ENCODE peak calls at places on chromosomes 1 and 21, in nine cellular contexts. One of them, this sample, is unnamed.

GRCh38 chr1:8020032-8020431 is 6.1 kb downstream of the ERRFI1 start:
- DNase-seq in mammary epithelial cell: peak
- DNase-seq in lower lobe of right lung: no peak
- DNase-seq in CD4-positive, alpha-beta T cell: no peak
- DNase-seq in H9: no peak
- DNase-seq in WTC11: no peak
- DNase-seq in stomach: no peak
- DNase-seq in cardiac fibroblast: peak
- DNase-seq in endothelial cell: no peak
- DNase-seq in this sample: no peak

GRCh38 chr1:232302376-232303049 is 327.4 kb downstream of the SIPA1L2 start:
- DNase-seq in endothelial cell: no peak
- DNase-seq in H9: no peak
- DNase-seq in mammary epithelial cell: no peak
- DNase-seq in CD4-positive, alpha-beta T cell: no peak
- DNase-seq in lower lobe of right lung: no peak
- DNase-seq in cardiac fibroblast: no peak
- DNase-seq in stomach: no peak
- DNase-seq in WTC11: no peak
- DNase-seq in this sample: no peak

GRCh38 chr1:97202981-97203380 is 481.4 kb downstream of the PTBP2 start:
- DNase-seq in cardiac fibroblast: no peak
- DNase-seq in mammary epithelial cell: no peak
- DNase-seq in WTC11: no peak
- DNase-seq in stomach: no peak
- DNase-seq in H9: no peak
- DNase-seq in endothelial cell: no peak
- DNase-seq in CD4-positive, alpha-beta T cell: no peak
- DNase-seq in lower lobe of right lung: no peak
- DNase-seq in this sample: no peak

GRCh38 chr1:88175631-88176226 is 508.3 kb upstream of the PKN2 start:
- DNase-seq in lower lobe of right lung: no peak
- DNase-seq in CD4-positive, alpha-beta T cell: no peak
- DNase-seq in WTC11: no peak
- DNase-seq in H9: no peak
- DNase-seq in stomach: no peak
- DNase-seq in endothelial cell: no peak
- DNase-seq in mammary epithelial cell: peak
- DNase-seq in cardiac fibroblast: peak
- DNase-seq in this sample: no peak

GRCh38 chr1:112722601-112723510 is 7.7 kb upstream of the PPM1J start:
- DNase-seq in mammary epithelial cell: no peak
- DNase-seq in lower lobe of right lung: no peak
- DNase-seq in stomach: no peak
- DNase-seq in CD4-positive, alpha-beta T cell: no peak
- DNase-seq in endothelial cell: no peak
- DNase-seq in WTC11: peak
- DNase-seq in cardiac fibroblast: peak
- DNase-seq in H9: peak
- DNase-seq in this sample: peak

GRCh38 chr1:84836145-84836544 is 56.9 kb downstream of the LPAR3 start:
- DNase-seq in WTC11: no peak
- DNase-seq in stomach: no peak
- DNase-seq in CD4-positive, alpha-beta T cell: no peak
- DNase-seq in lower lobe of right lung: no peak
- DNase-seq in endothelial cell: no peak
- DNase-seq in H9: no peak
- DNase-seq in cardiac fibroblast: peak
- DNase-seq in mammary epithelial cell: peak
- DNase-seq in this sample: no peak

GRCh38 chr1:27593341-27594326 is 10.3 kb downstream of the AHDC1 start:
- DNase-seq in cardiac fibroblast: no peak
- DNase-seq in mammary epithelial cell: no peak
- DNase-seq in stomach: no peak
- DNase-seq in CD4-positive, alpha-beta T cell: no peak
- DNase-seq in WTC11: no peak
- DNase-seq in endothelial cell: no peak
- DNase-seq in lower lobe of right lung: no peak
- DNase-seq in H9: no peak
- DNase-seq in this sample: peak

GRCh38 chr1:98903261-98903660 is 101.4 kb downstream of the PLPPR5 start:
- DNase-seq in lower lobe of right lung: no peak
- DNase-seq in CD4-positive, alpha-beta T cell: no peak
- DNase-seq in mammary epithelial cell: peak
- DNase-seq in endothelial cell: no peak
- DNase-seq in cardiac fibroblast: peak
- DNase-seq in WTC11: no peak
- DNase-seq in stomach: no peak
- DNase-seq in H9: no peak
- DNase-seq in this sample: no peak

GRCh38 chr1:165134431-165134830 is 222.1 kb downstream of the LMX1A start:
- DNase-seq in CD4-positive, alpha-beta T cell: no peak
- DNase-seq in cardiac fibroblast: no peak
- DNase-seq in H9: no peak
- DNase-seq in WTC11: no peak
- DNase-seq in stomach: no peak
- DNase-seq in mammary epithelial cell: no peak
- DNase-seq in endothelial cell: no peak
- DNase-seq in lower lobe of right lung: no peak
- DNase-seq in this sample: no peak

GRCh38 chr1:94543003-94543402 is 1.4 kb upstream of the F3 start:
- DNase-seq in cardiac fibroblast: peak
- DNase-seq in lower lobe of right lung: no peak
- DNase-seq in stomach: no peak
- DNase-seq in CD4-positive, alpha-beta T cell: no peak
- DNase-seq in H9: no peak
- DNase-seq in mammary epithelial cell: peak
- DNase-seq in endothelial cell: no peak
- DNase-seq in WTC11: no peak
- DNase-seq in this sample: no peak

GRCh38 chr1:54111624-54112023 is 41.2 kb downstream of the CDCP2 start:
- DNase-seq in lower lobe of right lung: no peak
- DNase-seq in cardiac fibroblast: no peak
- DNase-seq in endothelial cell: no peak
- DNase-seq in H9: peak
- DNase-seq in stomach: no peak
- DNase-seq in mammary epithelial cell: no peak
- DNase-seq in WTC11: no peak
- DNase-seq in CD4-positive, alpha-beta T cell: no peak
- DNase-seq in this sample: no peak

GRCh38 chr21:28518620-28519019 is 474.1 kb downstream of the LTN1 start:
- DNase-seq in lower lobe of right lung: no peak
- DNase-seq in stomach: no peak
- DNase-seq in WTC11: no peak
- DNase-seq in cardiac fibroblast: peak
- DNase-seq in endothelial cell: no peak
- DNase-seq in CD4-positive, alpha-beta T cell: no peak
- DNase-seq in H9: no peak
- DNase-seq in mammary epithelial cell: no peak
- DNase-seq in this sample: no peak

GRCh38 chr1:241639653-241640148 is 468 bp downstream of the CHML start:
- DNase-seq in WTC11: peak
- DNase-seq in lower lobe of right lung: peak
- DNase-seq in cardiac fibroblast: peak
- DNase-seq in stomach: no peak
- DNase-seq in H9: peak
- DNase-seq in mammary epithelial cell: peak
- DNase-seq in endothelial cell: peak
- DNase-seq in CD4-positive, alpha-beta T cell: peak
- DNase-seq in this sample: peak

GRCh38 chr1:231420959-231421615 is 1.0 kb downstream of the EGLN1 start:
- DNase-seq in H9: peak
- DNase-seq in WTC11: peak
- DNase-seq in CD4-positive, alpha-beta T cell: no peak
- DNase-seq in mammary epithelial cell: peak
- DNase-seq in stomach: peak
- DNase-seq in cardiac fibroblast: peak
- DNase-seq in endothelial cell: peak
- DNase-seq in lower lobe of right lung: peak
- DNase-seq in this sample: no peak

GRCh38 chr21:29208666-29209059 is 78.2 kb downstream of the MAP3K7CL start:
- DNase-seq in WTC11: no peak
- DNase-seq in lower lobe of right lung: no peak
- DNase-seq in cardiac fibroblast: peak
- DNase-seq in endothelial cell: no peak
- DNase-seq in stomach: no peak
- DNase-seq in CD4-positive, alpha-beta T cell: no peak
- DNase-seq in mammary epithelial cell: no peak
- DNase-seq in H9: no peak
- DNase-seq in this sample: no peak

GRCh38 chr1:164591858-164592257 is 32.9 kb downstream of the PBX1 start:
- DNase-seq in CD4-positive, alpha-beta T cell: no peak
- DNase-seq in cardiac fibroblast: peak
- DNase-seq in endothelial cell: no peak
- DNase-seq in WTC11: no peak
- DNase-seq in mammary epithelial cell: no peak
- DNase-seq in lower lobe of right lung: no peak
- DNase-seq in stomach: no peak
- DNase-seq in H9: no peak
- DNase-seq in this sample: no peak

GRCh38 chr1:43435146-43436145 is 18.3 kb downstream of the HYI start:
- DNase-seq in H9: no peak
- DNase-seq in cardiac fibroblast: peak
- DNase-seq in lower lobe of right lung: no peak
- DNase-seq in endothelial cell: no peak
- DNase-seq in WTC11: peak
- DNase-seq in CD4-positive, alpha-beta T cell: no peak
- DNase-seq in stomach: no peak
- DNase-seq in mammary epithelial cell: no peak
- DNase-seq in this sample: no peak

GRCh38 chr1:33606272-33606671 is 133.8 kb downstream of the ZSCAN20 start:
- DNase-seq in stomach: no peak
- DNase-seq in cardiac fibroblast: no peak
- DNase-seq in mammary epithelial cell: no peak
- DNase-seq in endothelial cell: no peak
- DNase-seq in CD4-positive, alpha-beta T cell: no peak
- DNase-seq in WTC11: no peak
- DNase-seq in H9: no peak
- DNase-seq in lower lobe of right lung: no peak
- DNase-seq in this sample: no peak

DNA sequence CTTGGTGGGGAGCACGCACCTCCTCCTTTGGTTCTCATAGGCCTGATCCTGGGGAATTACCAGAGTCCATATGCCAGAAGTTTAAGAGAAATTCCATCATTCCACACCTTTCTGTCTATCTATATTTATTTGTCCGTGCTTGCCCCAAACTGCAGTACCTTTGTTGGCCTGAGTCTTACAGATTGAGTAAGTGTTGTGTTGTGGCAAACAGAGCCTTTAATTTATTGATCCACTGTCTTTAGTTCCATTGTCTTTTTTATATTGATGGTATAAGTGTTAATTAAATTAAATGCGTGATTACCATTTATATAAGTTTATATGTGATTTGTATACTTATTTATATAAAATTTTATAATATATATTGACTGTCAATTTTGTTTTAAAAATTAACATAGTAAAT is 4.9 kb downstream of the SH3BGR start:
- DNase-seq in WTC11: no peak
- DNase-seq in cardiac fibroblast: no peak
- DNase-seq in endothelial cell: no peak
- DNase-seq in H9: no peak
- DNase-seq in mammary epithelial cell: no peak
- DNase-seq in lower lobe of right lung: no peak
- DNase-seq in stomach: no peak
- DNase-seq in CD4-positive, alpha-beta T cell: no peak
- DNase-seq in this sample: no peak
- TF ChIP-seq CTCF in WTC11: no peak
- TF ChIP-seq CTCF in cardiac fibroblast: peak
- TF ChIP-seq CTCF in endothelial cell: peak
- TF ChIP-seq CTCF in H9: peak
- TF ChIP-seq CTCF in mammary epithelial cell: peak
- TF ChIP-seq CTCF in lower lobe of right lung: no peak
- TF ChIP-seq CTCF in stomach: no peak
- TF ChIP-seq CTCF in CD4-positive, alpha-beta T cell: no peak
- TF ChIP-seq CTCF in this sample: no peak

GRCh38 chr1:226520640-226521355 is 27.8 kb upstream of the STUM start:
- DNase-seq in endothelial cell: no peak
- DNase-seq in mammary epithelial cell: no peak
- DNase-seq in cardiac fibroblast: no peak
- DNase-seq in WTC11: peak
- DNase-seq in H9: peak
- DNase-seq in lower lobe of right lung: no peak
- DNase-seq in CD4-positive, alpha-beta T cell: no peak
- DNase-seq in stomach: no peak
- DNase-seq in this sample: no peak
- TF ChIP-seq CTCF in endothelial cell: no peak
- TF ChIP-seq CTCF in mammary epithelial cell: no peak
- TF ChIP-seq CTCF in cardiac fibroblast: no peak
- TF ChIP-seq CTCF in WTC11: no peak
- TF ChIP-seq CTCF in H9: no peak
- TF ChIP-seq CTCF in lower lobe of right lung: no peak
- TF ChIP-seq CTCF in CD4-positive, alpha-beta T cell: no peak
- TF ChIP-seq CTCF in stomach: no peak
- TF ChIP-seq CTCF in this sample: no peak

DNA sequence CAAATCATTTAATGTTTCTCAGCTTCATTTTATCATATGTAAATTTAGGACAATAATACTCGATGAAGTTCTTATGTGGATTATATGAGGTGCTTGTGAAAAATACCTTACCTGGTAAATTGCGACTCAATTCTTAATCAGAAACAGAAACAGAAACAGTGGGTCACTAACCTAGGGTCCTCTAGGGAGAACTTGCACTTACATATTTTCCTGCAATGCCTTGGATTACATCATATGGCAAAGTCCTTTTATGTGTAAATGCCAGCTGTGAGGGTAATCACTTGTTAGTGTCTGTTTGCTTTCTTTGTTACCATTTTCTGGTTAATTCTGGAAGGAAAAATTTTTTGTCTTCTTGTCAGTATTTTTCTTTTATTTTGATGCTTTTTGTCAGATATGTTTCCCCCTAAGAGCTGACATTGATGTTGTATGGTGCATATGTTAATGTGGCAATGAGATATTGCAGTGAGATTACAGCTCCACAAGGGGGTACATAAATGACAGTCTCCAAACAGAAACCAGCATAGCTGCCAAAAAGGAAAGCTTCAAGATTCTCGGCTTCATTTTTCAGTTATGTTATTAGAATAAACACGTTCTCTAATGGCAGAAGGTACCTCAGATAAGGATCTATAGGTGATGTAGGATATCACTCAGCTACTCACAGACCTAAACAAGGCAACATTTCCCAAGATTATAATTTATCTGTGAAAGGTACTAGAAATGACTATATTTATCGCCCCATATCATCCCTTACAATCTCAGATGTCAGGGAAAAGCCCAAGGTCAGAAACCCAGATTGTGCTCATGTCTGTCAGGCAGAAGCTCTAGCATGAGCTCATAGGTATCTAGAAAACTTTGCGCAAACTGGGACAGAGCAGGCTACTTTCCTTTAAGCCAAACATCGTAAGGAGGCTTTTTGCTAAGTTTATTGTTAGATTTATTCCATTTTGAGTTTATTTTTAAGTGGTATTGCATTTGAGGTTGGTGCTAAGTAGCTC is 119.9 kb downstream of the FASLG start:
- DNase-seq in stomach: no peak
- DNase-seq in lower lobe of right lung: no peak
- DNase-seq in cardiac fibroblast: peak
- DNase-seq in mammary epithelial cell: no peak
- DNase-seq in endothelial cell: no peak
- DNase-seq in CD4-positive, alpha-beta T cell: no peak
- DNase-seq in H9: no peak
- DNase-seq in WTC11: no peak
- DNase-seq in this sample: no peak
- TF ChIP-seq CTCF in stomach: no peak
- TF ChIP-seq CTCF in lower lobe of right lung: peak
- TF ChIP-seq CTCF in cardiac fibroblast: peak
- TF ChIP-seq CTCF in mammary epithelial cell: peak
- TF ChIP-seq CTCF in endothelial cell: no peak
- TF ChIP-seq CTCF in CD4-positive, alpha-beta T cell: peak
- TF ChIP-seq CTCF in H9: peak
- TF ChIP-seq CTCF in WTC11: no peak
- TF ChIP-seq CTCF in this sample: peak

GRCh38 chr1:6580588-6581270 is 935 bp downstream of the ZBTB48 start:
- DNase-seq in stomach: no peak
- DNase-seq in WTC11: no peak
- DNase-seq in endothelial cell: peak
- DNase-seq in cardiac fibroblast: peak
- DNase-seq in H9: no peak
- DNase-seq in CD4-positive, alpha-beta T cell: no peak
- DNase-seq in lower lobe of right lung: peak
- DNase-seq in mammary epithelial cell: no peak
- DNase-seq in this sample: no peak
- TF ChIP-seq CTCF in stomach: no peak
- TF ChIP-seq CTCF in WTC11: no peak
- TF ChIP-seq CTCF in endothelial cell: no peak
- TF ChIP-seq CTCF in cardiac fibroblast: peak
- TF ChIP-seq CTCF in H9: peak
- TF ChIP-seq CTCF in CD4-positive, alpha-beta T cell: no peak
- TF ChIP-seq CTCF in lower lobe of right lung: no peak
- TF ChIP-seq CTCF in mammary epithelial cell: no peak
- TF ChIP-seq CTCF in this sample: no peak